ENCODE peak calls at places on chromosomes 1 and 21, in nine cellular contexts. C is MV-4-11, I is heart left ventricle, L is left cardiac atrium, U is HEK293T, W is KG1, H is sciatic nerve, A is IMR-90, P is endothelial cell. Y is an unnamed sample.
A peak's percentile ranks its signal among the peaks of the same experiment; 100 is the strongest.

GRCh38 chr1:51331206-51332100 is 1.1 kb upstream of the TTC39A start:
- DNase-seq in W (no peak), P (no peak), L (peak; percentile 37), U (peak; percentile 59), I (no peak), A (peak; percentile 62), H (peak; percentile 48), C (peak; percentile 80), Y (peak; percentile 66)

GRCh38 chr1:153939476-153939875 is 7.0 kb downstream of the DENND4B start:
- DNase-seq in L (no peak), I (no peak), U (no peak), C (no peak), W (no peak), H (no peak), A (no peak), P (no peak), Y (no peak)

GRCh38 chr1:223153177-223154119 is 10.4 kb upstream of the TLR5 start:
- DNase-seq in W (no peak), U (no peak), L (no peak), C (peak; percentile 85), A (peak; percentile 41), I (peak; percentile 46), P (no peak), H (no peak), Y (no peak)

GRCh38 chr1:20988030-20988825 is 188.5 kb downstream of the EIF4G3 start:
- DNase-seq in W (no peak), A (peak; percentile 67), L (no peak), I (no peak), H (no peak), U (no peak), P (no peak), C (no peak), Y (no peak)

GRCh38 chr1:31910933-31911332 is 27.2 kb downstream of the PTP4A2 start:
- DNase-seq in U (no peak), I (no peak), P (no peak), L (no peak), W (no peak), H (no peak), A (no peak), C (peak; percentile 24), Y (no peak)

GRCh38 chr21:32328595-32328994 is 29.9 kb downstream of the MRAP start:
- DNase-seq in P (no peak), I (no peak), H (no peak), C (no peak), U (no peak), W (no peak), L (no peak), A (peak; percentile 64), Y (no peak)

GRCh38 chr1:118335372-118335771 is 150.3 kb upstream of the SPAG17 start:
- DNase-seq in H (no peak), A (peak; percentile 27), P (no peak), I (no peak), C (no peak), L (no peak), U (no peak), W (no peak), Y (peak; percentile 64)

GRCh38 chr1:181485276-181486097 is 2.2 kb downstream of the CACNA1E start:
- DNase-seq in W (no peak), L (no peak), I (no peak), H (no peak), P (peak; percentile 66), C (no peak), A (no peak), U (no peak), Y (peak; percentile 52)

GRCh38 chr1:47611992-47612391 is 174.1 kb downstream of the FOXD2 start:
- DNase-seq in I (no peak), P (no peak), C (no peak), H (no peak), A (no peak), U (no peak), L (no peak), W (no peak), Y (no peak)

GRCh38 chr1:243343970-243344749 is 88.3 kb downstream of the SDCCAG8 start:
- DNase-seq in L (no peak), U (peak; percentile 50), H (no peak), C (peak; percentile 26), P (no peak), W (peak; percentile 32), A (peak; percentile 40), I (no peak), Y (no peak)

GRCh38 chr1:90802622-90803021 is 85.5 kb upstream of the BARHL2 start:
- DNase-seq in I (no peak), A (no peak), U (no peak), W (no peak), P (no peak), H (no peak), C (no peak), L (no peak), Y (no peak)

GRCh38 chr1:179815642-179816041 is 62.0 kb downstream of the TOR1AIP2 start:
- DNase-seq in C (no peak), A (no peak), W (no peak), I (no peak), P (no peak), L (no peak), H (no peak), U (no peak), Y (no peak)

GRCh38 chr1:24392982-24393645 is 20.5 kb downstream of the STPG1 start:
- DNase-seq in W (no peak), A (no peak), P (no peak), H (no peak), I (no peak), U (no peak), C (peak; percentile 21), L (no peak), Y (no peak)

GRCh38 chr1:214103778-214104177 is 116.0 kb downstream of the PROX1 start:
- DNase-seq in L (no peak), P (no peak), H (no peak), C (no peak), U (no peak), W (no peak), A (no peak), I (no peak), Y (no peak)

GRCh38 chr1:6922096-6922931 is 137.1 kb downstream of the CAMTA1 start:
- DNase-seq in A (peak; percentile 4), U (no peak), P (no peak), L (peak; percentile 77), I (peak; percentile 76), H (peak; percentile 73), C (no peak), W (no peak), Y (no peak)

GRCh38 chr1:244283772-244284171 is 167.9 kb downstream of the ADSS2 start:
- DNase-seq in L (no peak), H (no peak), U (no peak), A (no peak), W (no peak), C (no peak), I (no peak), P (no peak), Y (no peak)

GRCh38 chr21:42799516-42799915 is 79.8 kb downstream of the WDR4 start:
- DNase-seq in C (no peak), L (no peak), A (no peak), I (no peak), P (no peak), U (no peak), W (no peak), H (no peak), Y (no peak)

GRCh38 chr1:173867141-173867752 is 542 bp downstream of the GAS5 start:
- DNase-seq in W (no peak), L (no peak), H (no peak), U (no peak), I (no peak), P (peak; percentile 29), C (peak; percentile 11), A (no peak), Y (no peak)

GRCh38 chr1:61086245-61086644 is 3.9 kb downstream of the NFIA start:
- DNase-seq in I (no peak), C (no peak), A (no peak), U (no peak), W (no peak), L (no peak), P (no peak), H (no peak), Y (no peak)

GRCh38 chr1:10236405-10237156 is 26.2 kb downstream of the KIF1B start:
- DNase-seq in P (no peak), A (peak; percentile 62), I (no peak), H (no peak), U (no peak), W (no peak), L (no peak), C (no peak), Y (no peak)

GRCh38 chr1:223312273-223312672 is 51.7 kb downstream of the SUSD4 start:
- DNase-seq in W (no peak), A (no peak), P (no peak), C (no peak), I (no peak), L (no peak), U (no peak), H (no peak), Y (no peak)

GRCh38 chr1:67264899-67265298 is 42.8 kb upstream of the IL12RB2 start:
- DNase-seq in W (peak; percentile 59), H (no peak), I (no peak), C (no peak), P (no peak), U (no peak), A (no peak), L (no peak), Y (no peak)

GRCh38 chr1:244988521-244988920 is 124.2 kb upstream of the HNRNPU start:
- DNase-seq in I (no peak), L (no peak), C (no peak), H (no peak), P (no peak), U (no peak), W (no peak), A (peak; percentile 34), Y (no peak)

GRCh38 chr1:25361901-25362300 is 23.8 kb downstream of the TMEM50A start:
- DNase-seq in A (no peak), L (no peak), W (no peak), H (no peak), I (no peak), P (no peak), U (no peak), C (no peak), Y (no peak)

GRCh38 chr1:32332290-32333079 is 3.5 kb downstream of the MARCKSL1 start:
- DNase-seq in H (no peak), W (no peak), C (no peak), I (no peak), L (no peak), U (no peak), A (no peak), P (no peak), Y (peak; percentile 75)

GRCh38 chr1:4468804-4469514 is 185.4 kb upstream of the AJAP1 start:
- DNase-seq in U (no peak), W (no peak), P (no peak), I (no peak), C (no peak), L (no peak), A (no peak), H (no peak), Y (no peak)

GRCh38 chr1:233244183-233244582 is 51.3 kb downstream of the PCNX2 start:
- DNase-seq in I (no peak), C (no peak), L (no peak), U (no peak), P (no peak), W (no peak), A (peak; percentile 61), H (no peak), Y (no peak)

GRCh38 chr1:23537296-23537993 is 6.4 kb upstream of the E2F2 start:
- DNase-seq in I (no peak), H (no peak), W (no peak), A (peak; percentile 68), L (no peak), C (no peak), P (no peak), U (no peak), Y (no peak)

GRCh38 chr1:154880651-154881050 is 10.6 kb upstream of the KCNN3 start:
- DNase-seq in L (no peak), U (no peak), W (no peak), P (no peak), H (no peak), I (no peak), C (no peak), A (no peak), Y (no peak)

GRCh38 chr1:203368624-203369451 is 17.9 kb upstream of the FMOD start:
- DNase-seq in U (no peak), P (no peak), H (peak; percentile 78), W (no peak), I (peak; percentile 70), L (peak; percentile 70), C (peak; percentile 84), A (peak; percentile 69), Y (peak; percentile 12)

GRCh38 chr21:46027855-46028493 is 46.4 kb downstream of the COL6A1 start:
- DNase-seq in L (no peak), A (peak; percentile 87), H (no peak), C (no peak), P (no peak), W (no peak), I (peak; percentile 32), U (no peak), Y (no peak)

Y was measured in thyroid gland.